ENCODE peak calls at places on chromosomes 7 and 10, in six cellular contexts. M is foreskin fibroblast, O is nephron progenitor cell, W is IMR-90, E is fibroblast of lung, S is psoas muscle. F is an unnamed sample.

GRCh38 chr10:87544750-87545149 is 40.1 kb downstream of the MINPP1 start:
- DNase-seq in M (no peak), O (no peak), W (no peak), E (no peak), S (no peak), F (no peak)

GRCh38 chr7:100623951-100624824 is 11.8 kb downstream of the MOSPD3 start:
- DNase-seq in M (no peak), O (no peak), W (no peak), E (no peak), S (no peak), F (no peak)

GRCh38 chr7:143394777-143395176 is 13.6 kb downstream of the ZYX start:
- DNase-seq in M (no peak), O (no peak), W (no peak), E (no peak), S (no peak), F (no peak)

GRCh38 chr7:26618458-26618857 is 245.9 kb downstream of the SKAP2 start:
- DNase-seq in M (no peak), O (no peak), W (no peak), E (no peak), S (no peak), F (no peak)

GRCh38 chr7:116209561-116210070 is 723 bp upstream of the TES start:
- DNase-seq in M (no peak), O (no peak), W (peak; percentile 22), E (no peak), S (no peak), F (no peak)

GRCh38 chr10:112956631-112957350 is 6.7 kb downstream of the TCF7L2 start:
- DNase-seq in M (no peak), O (no peak), W (no peak), E (no peak), S (no peak), F (peak; percentile 23)

GRCh38 chr10:95256268-95256667 is 34.5 kb downstream of the PDLIM1 start:
- DNase-seq in M (no peak), O (no peak), W (no peak), E (no peak), S (no peak), F (no peak)

GRCh38 chr10:124009616-124010015 is 83.8 kb downstream of the CHST15 start:
- DNase-seq in M (no peak), O (no peak), W (no peak), E (peak; percentile 34), S (no peak), F (no peak)

GRCh38 chr7:33043875-33044718 is 18.5 kb downstream of the NT5C3A start:
- DNase-seq in M (no peak), O (no peak), W (no peak), E (no peak), S (no peak), F (no peak)

GRCh38 chr7:23105086-23105643 is 420 bp upstream of the KLHL7 start:
- DNase-seq in M (no peak), O (no peak), W (no peak), E (no peak), S (no peak), F (no peak)

GRCh38 chr10:132408367-132408781 is 11.4 kb downstream of the PWWP2B start:
- DNase-seq in M (no peak), O (peak; percentile 52), W (no peak), E (no peak), S (no peak), F (no peak)

GRCh38 chr10:22340362-22341189 is 4.7 kb upstream of the SPAG6 start:
- DNase-seq in M (peak; percentile 58), O (peak; percentile 74), W (peak; percentile 82), E (no peak), S (peak; percentile 72), F (peak; percentile 41)

GRCh38 chr7:77235280-77235679 is 35.7 kb upstream of the FGL2 start:
- DNase-seq in M (no peak), O (no peak), W (peak; percentile 77), E (peak; percentile 8), S (no peak), F (no peak)

GRCh38 chr10:21174670-21175495 is 277.8 kb upstream of the NEBL start:
- DNase-seq in M (no peak), O (no peak), W (no peak), E (no peak), S (no peak), F (no peak)

GRCh38 chr10:110002801-110003523 is 4.8 kb upstream of the ADD3 start:
- DNase-seq in M (no peak), O (no peak), W (no peak), E (no peak), S (no peak), F (no peak)

GRCh38 chr10:16867556-16867955 is 50.3 kb upstream of the RSU1 start:
- DNase-seq in M (peak; percentile 45), O (no peak), W (peak; percentile 69), E (peak; percentile 43), S (no peak), F (peak; percentile 79)

GRCh38 chr7:87944547-87944946 is 10.5 kb downstream of the ADAM22 start:
- DNase-seq in M (no peak), O (no peak), W (no peak), E (no peak), S (no peak), F (no peak)
- TF ChIP-seq CTCF in M (no peak), O (no peak), W (no peak), E (no peak), S (no peak), F (no peak)

GRCh38 chr7:151342811-151343210 is 1.2 kb downstream of the NUB1 start:
- DNase-seq in M (no peak), O (no peak), W (no peak), E (no peak), S (no peak), F (no peak)

GRCh38 chr7:151339651-151340377 is 1.8 kb upstream of the NUB1 start:
- DNase-seq in M (no peak), O (no peak), W (no peak), E (no peak), S (no peak), F (no peak)

GRCh38 chr7:151341357-151342101 is at the start of gene NUB1:
- DNase-seq in M (peak; percentile 71), O (peak; percentile 97), W (peak; percentile 74), E (peak; percentile 82), S (peak; percentile 92), F (peak; percentile 79)

GRCh38 chr7:151342102-151342646 is 562 bp downstream of the NUB1 start:
- DNase-seq in M (no peak), O (no peak), W (no peak), E (peak; percentile 26), S (no peak), F (no peak)

GRCh38 chr7:151340794-151341356 is 737 bp upstream of the NUB1 start:
- DNase-seq in M (no peak), O (no peak), W (no peak), E (no peak), S (no peak), F (no peak)
- TF ChIP-seq CTCF in M (no peak), O (no peak), W (peak; percentile 6), E (no peak), S (no peak), F (peak; percentile 31)

GRCh38 chr10:60139798-60140566 is 233.6 kb upstream of the CCDC6 start:
- DNase-seq in M (peak; percentile 42), O (peak; percentile 3), W (peak; percentile 72), E (peak; percentile 78), S (no peak), F (peak; percentile 16)

GRCh38 chr10:60144099-60144498 is 237.7 kb upstream of the CCDC6 start:
- DNase-seq in M (no peak), O (no peak), W (no peak), E (no peak), S (no peak), F (no peak)

GRCh38 chr10:60140681-60141632 is 234.6 kb upstream of the CCDC6 start:
- DNase-seq in M (no peak), O (peak; percentile 51), W (peak; percentile 13), E (peak; percentile 58), S (no peak), F (no peak)

GRCh38 chr10:60142736-60143135 is 236.4 kb upstream of the CCDC6 start:
- DNase-seq in M (no peak), O (no peak), W (no peak), E (no peak), S (no peak), F (no peak)

DNA sequence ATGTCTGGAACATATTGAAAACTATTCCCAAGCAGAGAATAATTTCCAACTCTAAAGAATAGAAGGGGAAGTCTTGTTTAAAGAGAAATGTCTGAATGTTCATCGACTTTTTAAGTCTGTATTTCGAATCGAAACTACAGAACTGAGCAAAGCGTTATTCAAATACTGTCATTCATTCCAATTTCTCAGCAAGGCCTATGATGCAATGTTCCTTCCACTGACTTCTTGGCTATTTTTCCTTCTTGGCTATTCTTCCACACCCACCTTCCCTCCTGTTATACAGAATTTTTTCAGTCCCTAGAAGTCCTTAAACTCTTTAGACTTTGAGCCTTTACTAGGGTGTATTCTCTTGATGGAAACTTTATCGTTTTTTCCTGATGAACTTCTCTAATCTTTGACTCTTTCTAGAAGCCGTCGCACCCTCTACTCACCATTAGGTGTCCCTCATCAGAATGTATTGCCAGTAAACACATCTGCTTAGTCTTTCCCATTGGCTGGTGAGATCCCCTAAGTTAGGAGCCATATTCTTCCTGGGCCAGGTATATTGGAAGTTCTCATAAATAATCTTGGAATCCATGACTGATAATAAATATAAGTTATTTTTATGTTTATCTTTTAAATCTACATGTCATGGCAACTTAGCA is 235.7 kb upstream of the CCDC6 start:
- DNase-seq in M (no peak), O (no peak), W (no peak), E (no peak), S (no peak), F (no peak)
- TF ChIP-seq CTCF in M (no peak), O (no peak), W (no peak), E (no peak), S (no peak), F (no peak)

GRCh38 chr7:71753236-71753635 is 621.3 kb downstream of the GALNT17 start:
- DNase-seq in M (no peak), O (no peak), W (no peak), E (no peak), S (no peak), F (no peak)

GRCh38 chr7:71750290-71750689 is 618.3 kb downstream of the GALNT17 start:
- DNase-seq in M (no peak), O (no peak), W (no peak), E (no peak), S (no peak), F (no peak)

GRCh38 chr7:71753959-71754652 is 622.2 kb downstream of the GALNT17 start:
- DNase-seq in M (no peak), O (peak; percentile 24), W (no peak), E (no peak), S (no peak), F (no peak)

GRCh38 chr7:71754828-71755227 is 622.9 kb downstream of the GALNT17 start:
- DNase-seq in M (no peak), O (no peak), W (no peak), E (no peak), S (no peak), F (no peak)

DNA sequence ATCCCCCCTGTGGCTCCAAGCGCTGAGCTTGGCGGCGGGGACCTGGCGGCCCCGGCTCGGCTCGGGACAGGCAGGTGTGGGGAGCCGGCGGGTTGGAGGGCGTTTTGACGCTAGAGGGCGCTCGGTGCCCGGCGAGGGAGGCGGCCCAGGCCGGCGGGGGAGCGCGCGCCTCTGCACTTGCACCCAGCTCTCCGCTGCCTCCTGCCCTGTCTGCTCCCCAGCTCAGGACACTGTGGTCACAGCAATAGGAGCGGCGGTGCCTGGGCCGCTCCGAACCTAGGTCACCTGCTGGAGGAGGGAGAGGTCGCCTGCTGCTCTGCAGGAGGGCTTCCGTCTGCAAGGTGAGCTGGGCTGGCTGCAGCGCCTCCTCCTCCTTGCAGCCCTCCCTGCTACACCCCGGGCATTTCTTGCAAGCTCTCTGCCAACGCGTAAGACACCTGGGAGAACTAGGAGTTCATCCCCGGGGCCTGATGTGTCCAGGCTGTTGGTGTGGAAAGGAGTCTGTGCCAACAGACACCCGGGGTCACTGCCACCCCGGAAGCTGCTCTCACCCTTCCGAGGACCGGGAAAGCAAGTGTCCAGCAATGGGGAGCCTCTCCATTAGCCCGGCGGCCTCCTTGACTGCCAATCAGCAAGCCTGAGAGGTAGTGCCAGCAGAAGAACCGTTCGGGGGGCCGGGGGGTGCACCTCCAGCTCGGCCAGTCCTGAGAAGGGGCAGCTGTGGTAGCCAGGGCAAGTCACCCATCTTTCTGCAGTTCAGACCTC is 620.4 kb downstream of the GALNT17 start:
- DNase-seq in M (no peak), O (peak; percentile 89), W (no peak), E (peak; percentile 5), S (peak; percentile 19), F (no peak)
- TF ChIP-seq CTCF in M (peak; percentile 45), O (peak; percentile 87), W (peak; percentile 23), E (peak; percentile 43), S (peak; percentile 34), F (peak; percentile 73)

F was measured in HFFc6.